ENCODE peak calls at places on chromosomes 11 and 22, in four cellular contexts. T is GM12878, N is H1, Z is HepG2. G is an unnamed sample.

GRCh38 chr22:25546751-25547150 is 17.7 kb upstream of the GRK3 start:
- DNase-seq in T (no peak), N (no peak), Z (no peak), G (no peak)

GRCh38 chr11:28666632-28667031 is 558.4 kb downstream of the METTL15 start:
- DNase-seq in T (no peak), N (no peak), Z (no peak), G (no peak)

GRCh38 chr11:58334708-58335107 is 24.2 kb downstream of the OR5B17 start:
- DNase-seq in T (no peak), N (no peak), Z (no peak), G (no peak)

GRCh38 chr11:130400793-130401483 is 27.5 kb downstream of the ADAMTS8 start:
- DNase-seq in T (no peak), N (no peak), Z (no peak), G (no peak)

GRCh38 chr11:125457814-125458343 is 38.2 kb downstream of the FEZ1 start:
- DNase-seq in T (no peak), N (no peak), Z (peak; percentile 13), G (peak; percentile 38)

GRCh38 chr11:38304926-38305325 is 1706.9 kb upstream of the RAG2 start:
- DNase-seq in T (no peak), N (no peak), Z (no peak), G (no peak)

GRCh38 chr11:30244255-30244654 is 13.4 kb downstream of the FSHB start:
- DNase-seq in T (no peak), N (no peak), Z (no peak), G (no peak)

GRCh38 chr11:110000858-110001257 is 92.3 kb upstream of the ZC3H12C start:
- DNase-seq in T (no peak), N (no peak), Z (no peak), G (no peak)

GRCh38 chr11:73760066-73760679 is 701 bp downstream of the RAB6A start:
- DNase-seq in T (no peak), N (no peak), Z (no peak), G (peak; percentile 66)

GRCh38 chr11:64334764-64335741 is 5.0 kb upstream of the CCDC88B start:
- DNase-seq in T (peak; percentile 87), N (no peak), Z (peak; percentile 85), G (peak; percentile 97)

GRCh38 chr11:67247946-67248550 is 18.2 kb upstream of the GRK2 start:
- DNase-seq in T (no peak), N (no peak), Z (no peak), G (no peak)

GRCh38 chr11:120125005-120125404 is 12.9 kb downstream of the TRIM29 start:
- DNase-seq in T (no peak), N (no peak), Z (peak; percentile 37), G (peak; percentile 35)

GRCh38 chr11:39741066-39741465 is 1718.4 kb downstream of the LRRC4C start:
- DNase-seq in T (no peak), N (no peak), Z (no peak), G (no peak)

DNA sequence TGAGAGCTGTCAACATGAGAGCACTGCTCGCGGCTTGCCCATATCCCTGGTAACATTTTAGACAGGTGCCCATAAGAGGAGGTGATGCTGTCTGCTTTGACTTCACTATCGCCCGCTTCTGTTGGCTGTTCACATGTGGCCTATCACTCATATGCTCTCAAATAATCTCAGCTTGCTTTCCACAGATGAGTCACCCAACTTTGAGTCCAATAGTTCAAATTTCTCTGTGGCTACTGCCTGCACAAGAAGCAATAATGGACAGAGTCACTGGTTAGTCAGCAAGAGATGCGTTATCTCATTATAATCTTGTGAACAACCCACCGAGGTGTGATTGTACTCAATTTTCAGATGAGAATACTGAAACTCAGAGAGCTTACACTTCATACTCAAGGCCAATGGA is 1714.1 kb downstream of the LRRC4C start:
- DNase-seq in T (no peak), N (no peak), Z (peak; percentile 42), G (no peak)
- TF ChIP-seq CBX5 in T (no peak), N (no peak), Z (no peak), G (no peak)

DNA sequence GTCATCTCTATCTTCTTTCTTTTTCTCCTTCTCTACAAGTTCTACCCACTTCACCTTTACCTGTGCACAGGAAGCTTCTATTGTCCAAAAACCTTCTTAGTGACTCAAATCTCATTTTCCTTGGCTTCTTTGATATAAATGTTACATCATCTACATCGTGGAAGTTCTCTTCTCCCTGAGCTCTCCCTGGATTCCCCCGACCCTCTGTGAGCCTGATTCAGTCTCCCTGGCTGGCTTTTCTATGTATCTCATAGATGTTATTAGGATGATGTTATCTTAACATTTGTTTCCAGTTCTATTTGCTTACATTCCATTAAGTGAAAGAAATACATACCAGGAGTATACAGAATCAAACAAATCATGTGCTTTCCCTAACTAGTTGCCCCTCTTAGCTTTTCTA is 235.8 kb upstream of the PITPNB start:
- DNase-seq in T (no peak), N (no peak), Z (no peak), G (no peak)
- TF ChIP-seq RAD21 in T (no peak), N (no peak), Z (no peak), G (no peak)

GRCh38 chr11:33551051-33551450 is 149.6 kb downstream of the C11orf91 start:
- DNase-seq in T (no peak), N (no peak), Z (no peak), G (no peak)
- TF ChIP-seq CBX5 in T (no peak), N (no peak), Z (no peak), G (no peak)

GRCh38 chr11:21814169-21814568 is 378.7 kb upstream of the ANO5 start:
- DNase-seq in T (no peak), N (no peak), Z (peak; percentile 40), G (no peak)
- TF ChIP-seq RAD21 in T (no peak), N (no peak), Z (no peak), G (no peak)

DNA sequence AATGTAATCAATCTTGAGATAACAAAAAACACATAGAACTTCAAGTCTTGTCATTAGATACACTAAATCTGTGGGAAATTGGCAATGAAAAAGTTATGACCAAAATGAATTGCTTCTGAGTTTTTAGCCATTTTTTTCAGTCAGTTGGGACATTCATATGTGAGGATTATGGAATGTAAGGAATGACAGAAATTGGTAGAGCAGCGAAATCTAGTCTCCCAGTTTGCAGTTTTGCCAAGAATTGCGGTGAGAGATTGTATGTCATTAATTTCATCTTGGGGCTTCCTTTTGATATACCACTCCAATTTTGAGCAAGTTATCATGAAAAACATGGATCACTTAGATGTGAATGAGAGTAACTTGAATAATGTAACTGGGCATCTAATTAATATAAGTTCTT is 49.9 kb downstream of the SIK2 start:
- DNase-seq in T (no peak), N (no peak), Z (no peak), G (no peak)
- TF ChIP-seq CBX5 in T (no peak), N (no peak), Z (no peak), G (no peak)

G was measured in K562.